ENCODE peak calls at places on chromosome 7, in six cellular contexts. R is GM04504; K is stimulated activated CD4-positive, alpha-beta T cell treated with anti-CD3 and anti-CD28 coated beads, Interleukin-12 subunit alpha, Interleukin-12 subunit beta, amount 100 ng/mL, for 48 hours; X is activated T-helper 2 cell treated with anti-CD3 and anti-CD28 coated beads, Interferon-gamma antibody, Interleukin-2, Interleukin-4, amounts not matched to agents 10 μg/mL and 5 μg/mL and 100 μg/mL, durations not matched to agents 14 hours and 24 hours and 36 hours; I is activated CD4-positive, alpha-beta T cell treated with anti-CD3 and anti-CD28 coated beads, Interleukin-2, amount 50 U/mL, for 1 hour; N is brain microvascular endothelial cell. A is an unnamed sample.

GRCh38 chr7:129557686-129558481 is 53.6 kb upstream of the NRF1 start:
- DNase-seq in R (no peak), K (no peak), X (no peak), I (no peak), N (no peak), A (no peak)

GRCh38 chr7:95718556-95719410 is 53.6 kb upstream of the DYNC1I1 start:
- DNase-seq in R (no peak), K (no peak), X (no peak), I (no peak), N (no peak), A (no peak)

GRCh38 chr7:154929006-154929726 is 73.8 kb downstream of the PAXIP1 start:
- DNase-seq in R (no peak), K (no peak), X (no peak), I (no peak), N (no peak), A (no peak)

GRCh38 chr7:132307465-132307864 is 268.8 kb downstream of the PLXNA4 start:
- DNase-seq in R (no peak), K (no peak), X (no peak), I (no peak), N (no peak), A (no peak)

GRCh38 chr7:27175626-27176342 is 1.7 kb upstream of the HOXA10 start:
- DNase-seq in R (peak), K (no peak), X (no peak), I (no peak), N (no peak), A (no peak)

GRCh38 chr7:28107960-28108359 is 72.6 kb downstream of the JAZF1 start:
- DNase-seq in R (no peak), K (no peak), X (no peak), I (no peak), N (no peak), A (no peak)

GRCh38 chr7:128847721-128848211 is 14.9 kb upstream of the ATP6V1F start:
- DNase-seq in R (no peak), K (no peak), X (no peak), I (no peak), N (no peak), A (no peak)

GRCh38 chr7:127702938-127703337 is 50.9 kb downstream of the SND1 start:
- DNase-seq in R (peak), K (no peak), X (no peak), I (no peak), N (no peak), A (peak)